ENCODE peak calls at places on chromosome 21, in eight cellular contexts. E, L, G, P, I, S, W and B are unnamed samples.

GRCh38 chr21:45013271-45013841 is 61.0 kb upstream of the ADARB1 start:
- DNase-seq in E (no peak), P (no peak), S (no peak), L (no peak), W (no peak), I (no peak), G (no peak), B (no peak)

GRCh38 chr21:22892041-22892440 is 1893.8 kb downstream of the NCAM2 start:
- DNase-seq in G (no peak), E (no peak), L (no peak), I (no peak), P (no peak), S (no peak), W (no peak), B (no peak)

GRCh38 chr21:46598563-46599250 is 6.2 kb downstream of the S100B start:
- DNase-seq in L (no peak), S (no peak), I (no peak), W (no peak), P (no peak), G (no peak), E (no peak), B (no peak)

GRCh38 chr21:19120591-19120990 is 717.0 kb upstream of the TMPRSS15 start:
- DNase-seq in P (no peak), G (no peak), I (no peak), E (no peak), L (no peak), W (no peak), S (no peak), B (no peak)

GRCh38 chr21:34367320-34367935 is 3.6 kb downstream of the KCNE2 start:
- DNase-seq in S (no peak), I (peak; percentile 75), E (no peak), L (peak; percentile 55), W (peak; percentile 82), P (peak; percentile 47), G (peak; percentile 42), B (peak; percentile 46)

GRCh38 chr21:42199488-42200463 is 19.2 kb upstream of the ABCG1 start:
- DNase-seq in L (no peak), G (no peak), W (peak; percentile 77), I (peak; percentile 91), P (no peak), S (no peak), E (no peak), B (no peak)

GRCh38 chr21:35473496-35473895 is 424.4 kb upstream of the RUNX1 start:
- DNase-seq in G (no peak), E (no peak), I (no peak), W (no peak), P (no peak), S (no peak), L (peak; percentile 5), B (no peak)

GRCh38 chr21:34846601-34847112 is 177.9 kb downstream of the CLIC6 start:
- DNase-seq in W (peak; percentile 89), E (no peak), G (no peak), P (peak; percentile 25), L (no peak), S (no peak), I (peak; percentile 70), B (no peak)

GRCh38 chr21:34936299-34936698 is 112.8 kb downstream of the RUNX1 start:
- DNase-seq in G (no peak), P (no peak), L (no peak), E (no peak), S (no peak), W (no peak), I (no peak), B (no peak)

GRCh38 chr21:45031231-45032191 is 42.9 kb upstream of the ADARB1 start:
- DNase-seq in E (no peak), G (no peak), W (no peak), P (no peak), L (no peak), I (no peak), S (no peak), B (no peak)

GRCh38 chr21:32807717-32808380 is 36.3 kb upstream of the PAXBP1 start:
- DNase-seq in E (no peak), P (no peak), I (peak; percentile 46), W (peak; percentile 38), S (no peak), G (no peak), L (peak; percentile 31), B (no peak)

GRCh38 chr21:14259669-14260458 is 43.9 kb downstream of the RBM11 start:
- DNase-seq in S (no peak), I (peak; percentile 76), G (no peak), W (peak; percentile 56), L (peak; percentile 73), E (no peak), P (no peak), B (no peak)

GRCh38 chr21:45588086-45588825 is 46.0 kb upstream of the SLC19A1 start:
- DNase-seq in E (no peak), G (no peak), P (no peak), I (no peak), S (no peak), W (no peak), L (no peak), B (no peak)

GRCh38 chr21:39175154-39175553 is 8.1 kb downstream of the PSMG1 start:
- DNase-seq in P (no peak), E (no peak), G (no peak), I (peak; percentile 63), S (no peak), L (no peak), W (peak; percentile 40), B (no peak)

GRCh38 chr21:31530918-31531705 is 128.4 kb upstream of the SOD1 start:
- DNase-seq in P (no peak), G (peak; percentile 45), E (no peak), W (no peak), L (no peak), I (no peak), S (no peak), B (no peak)

GRCh38 chr21:44549525-44550211 is 1.6 kb downstream of the KRTAP10-2 start:
- DNase-seq in P (no peak), L (no peak), I (no peak), S (no peak), E (no peak), G (no peak), W (no peak), B (no peak)

GRCh38 chr21:46065215-46065992 is 32.5 kb upstream of the COL6A2 start:
- DNase-seq in S (no peak), G (no peak), E (no peak), I (peak; percentile 72), L (no peak), W (peak; percentile 76), P (no peak), B (no peak)

GRCh38 chr21:45576838-45577737 is 34.8 kb upstream of the SLC19A1 start:
- DNase-seq in L (no peak), S (no peak), G (no peak), E (no peak), P (no peak), I (no peak), W (no peak), B (no peak)

GRCh38 chr21:33036430-33037162 is 10.9 kb downstream of the OLIG2 start:
- DNase-seq in G (no peak), S (no peak), L (no peak), E (no peak), I (peak; percentile 74), P (no peak), W (peak; percentile 71), B (no peak)